ENCODE peak calls at places on chromosomes 7 and 10, in four cellular contexts. G, D, Y and F are unnamed samples.

GRCh38 chr10:104767745-104768144 is 126.7 kb downstream of the SORCS3 start:
- DNase-seq in G (no peak), D (no peak), Y (no peak), F (no peak)

GRCh38 chr10:33612551-33612950 is 278.1 kb upstream of the NRP1 start:
- DNase-seq in G (no peak), D (no peak), Y (no peak), F (no peak)

GRCh38 chr10:101780818-101781654 is 2.2 kb downstream of the NPM3 start:
- DNase-seq in G (peak), D (peak), Y (peak), F (peak)

GRCh38 chr10:79488303-79488702 is 24.0 kb upstream of the EIF5AL1 start:
- DNase-seq in G (no peak), D (no peak), Y (no peak), F (no peak)

GRCh38 chr10:111879964-111880363 is 303.6 kb downstream of the GPAM start:
- DNase-seq in G (no peak), D (no peak), Y (no peak), F (no peak)

GRCh38 chr7:825386-825785 is 6.9 kb upstream of the SUN1 start:
- DNase-seq in G (no peak), D (no peak), Y (no peak), F (no peak)

GRCh38 chr10:42783181-42783549 is 570 bp downstream of the BMS1 start:
- DNase-seq in G (no peak), D (peak), Y (no peak), F (peak)

GRCh38 chr7:41054960-41055700 is 647.8 kb downstream of the INHBA start:
- DNase-seq in G (no peak), D (no peak), Y (no peak), F (no peak)

GRCh38 chr10:114874827-114875541 is 53.4 kb downstream of the FHIP2A start:
- DNase-seq in G (no peak), D (peak), Y (no peak), F (peak)

GRCh38 chr10:88979153-88979562 is 11.4 kb upstream of the FAS start:
- DNase-seq in G (no peak), D (peak), Y (no peak), F (no peak)

GRCh38 chr7:70355591-70356323 is 757.5 kb downstream of the AUTS2 start:
- DNase-seq in G (no peak), D (peak), Y (no peak), F (no peak)

GRCh38 chr10:101484154-101484748 is 103.8 kb downstream of the POLL start:
- DNase-seq in G (no peak), D (no peak), Y (no peak), F (no peak)

GRCh38 chr10:86261933-86262665 is 104.5 kb downstream of the GRID1 start:
- DNase-seq in G (peak), D (peak), Y (peak), F (peak)

GRCh38 chr10:96021332-96021731 is 22.1 kb upstream of the CCNJ start:
- DNase-seq in G (no peak), D (no peak), Y (no peak), F (no peak)

GRCh38 chr10:129767751-129768150 is 196.3 kb downstream of the EBF3 start:
- DNase-seq in G (no peak), D (no peak), Y (no peak), F (no peak)

GRCh38 chr10:129768437-129769355 is 195.4 kb downstream of the EBF3 start:
- DNase-seq in G (no peak), D (no peak), Y (no peak), F (no peak)

GRCh38 chr10:129765664-129766550 is 198.2 kb downstream of the EBF3 start:
- DNase-seq in G (no peak), D (no peak), Y (no peak), F (no peak)

GRCh38 chr10:129764901-129765663 is 199.0 kb downstream of the EBF3 start:
- DNase-seq in G (no peak), D (no peak), Y (no peak), F (no peak)

GRCh38 chr10:129766611-129767550 is 197.2 kb downstream of the EBF3 start:
- DNase-seq in G (no peak), D (no peak), Y (no peak), F (no peak)
- TF ChIP-seq TARDBP in G (no peak), D (no peak), Y (no peak), F (no peak)

GRCh38 chr10:71251319-71251718 is 38.9 kb downstream of the UNC5B start:
- DNase-seq in G (no peak), D (no peak), Y (no peak), F (no peak)

GRCh38 chr10:71249996-71250395 is 37.6 kb downstream of the UNC5B start:
- DNase-seq in G (no peak), D (no peak), Y (no peak), F (no peak)

GRCh38 chr10:71252195-71252594 is 39.8 kb downstream of the UNC5B start:
- DNase-seq in G (no peak), D (no peak), Y (no peak), F (no peak)

GRCh38 chr10:71250405-71250804 is 38.0 kb downstream of the UNC5B start:
- DNase-seq in G (no peak), D (no peak), Y (no peak), F (no peak)

GRCh38 chr10:71250842-71251241 is 38.5 kb downstream of the UNC5B start:
- DNase-seq in G (no peak), D (no peak), Y (no peak), F (no peak)
- TF ChIP-seq TARDBP in G (no peak), D (no peak), Y (no peak), F (no peak)

GRCh38 chr7:128404826-128405344 is 4.9 kb downstream of the IMPDH1 start:
- DNase-seq in G (no peak), D (no peak), Y (no peak), F (no peak)
- TF ChIP-seq TARDBP in G (no peak), D (no peak), Y (no peak), F (no peak)

GRCh38 chr7:154698726-154699291 is 304.1 kb downstream of the PAXIP1 start:
- DNase-seq in G (peak), D (peak), Y (no peak), F (peak)
- TF ChIP-seq TARDBP in G (no peak), D (no peak), Y (no peak), F (no peak)

GRCh38 chr7:91348686-91349085 is 84.5 kb downstream of the FZD1 start:
- DNase-seq in G (no peak), D (no peak), Y (no peak), F (no peak)

GRCh38 chr7:91353923-91354322 is 89.7 kb downstream of the FZD1 start:
- DNase-seq in G (no peak), D (no peak), Y (no peak), F (no peak)

GRCh38 chr7:91352091-91352490 is 87.9 kb downstream of the FZD1 start:
- DNase-seq in G (no peak), D (no peak), Y (no peak), F (no peak)

GRCh38 chr7:91347288-91347687 is 83.1 kb downstream of the FZD1 start:
- DNase-seq in G (no peak), D (no peak), Y (no peak), F (no peak)

GRCh38 chr7:91351374-91351773 is 87.1 kb downstream of the FZD1 start:
- DNase-seq in G (no peak), D (no peak), Y (no peak), F (peak)
- TF ChIP-seq TARDBP in G (no peak), D (no peak), Y (no peak), F (no peak)

GRCh38 chr7:12244129-12244528 is 33.0 kb downstream of the TMEM106B start:
- DNase-seq in G (peak), D (peak), Y (no peak), F (peak)
- TF ChIP-seq TARDBP in G (no peak), D (no peak), Y (no peak), F (no peak)

DNA sequence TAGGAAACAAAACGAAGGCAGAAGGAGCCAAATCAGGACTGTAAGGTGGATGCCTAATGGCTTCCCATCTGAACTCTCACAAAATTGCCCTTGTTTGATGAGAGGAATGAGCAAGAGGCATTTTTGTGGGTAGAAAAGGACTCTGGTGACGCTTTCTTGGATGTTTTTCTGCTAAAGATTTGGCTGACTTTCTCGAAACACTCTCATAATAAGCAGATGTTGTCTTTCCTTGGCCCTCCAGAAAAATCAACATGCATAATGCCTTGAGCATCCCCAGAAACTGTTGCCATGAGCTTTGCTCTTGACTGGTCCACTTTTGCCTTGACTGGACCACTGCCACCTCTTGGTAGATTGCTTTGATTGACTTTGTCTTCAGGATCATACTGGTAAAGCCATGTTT is 13.5 kb downstream of the PTPN12 start:
- DNase-seq in G (no peak), D (no peak), Y (no peak), F (no peak)
- TF ChIP-seq TARDBP in G (no peak), D (no peak), Y (no peak), F (no peak)

GRCh38 chr7:32900415-32900814 is 8.9 kb upstream of the KBTBD2 start:
- DNase-seq in G (no peak), D (no peak), Y (no peak), F (no peak)

GRCh38 chr7:32901629-32902028 is 10.1 kb upstream of the KBTBD2 start:
- DNase-seq in G (no peak), D (no peak), Y (no peak), F (no peak)

GRCh38 chr7:32910195-32910594 is 18.6 kb upstream of the KBTBD2 start:
- DNase-seq in G (no peak), D (no peak), Y (no peak), F (no peak)

DNA sequence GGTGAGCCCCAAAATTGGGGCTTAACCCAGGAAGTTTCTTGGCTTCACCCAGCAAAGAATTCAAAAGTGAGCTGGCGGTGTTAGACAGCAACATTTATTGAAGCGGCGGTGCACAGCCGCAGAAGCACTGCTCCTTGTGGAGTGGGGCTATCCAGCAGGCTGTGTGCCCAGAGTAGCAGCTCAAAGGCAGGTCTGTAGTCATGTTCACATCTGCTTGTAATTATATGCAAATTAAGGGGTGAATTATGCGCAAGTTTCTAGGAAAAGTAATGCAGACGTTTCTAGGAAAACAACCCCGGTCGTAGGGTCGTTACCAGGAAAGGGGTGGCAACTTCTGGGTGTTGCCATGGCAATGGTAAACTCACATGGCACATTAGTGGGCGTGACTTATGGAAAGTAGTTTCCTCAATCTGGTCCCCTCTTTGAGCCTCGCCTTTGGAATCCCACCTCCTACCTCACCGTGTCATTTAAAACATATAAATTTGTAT is 13.7 kb upstream of the KBTBD2 start:
- DNase-seq in G (peak), D (no peak), Y (no peak), F (no peak)
- TF ChIP-seq TARDBP in G (no peak), D (no peak), Y (no peak), F (no peak)